ENCODE peak calls at places on chromosomes 5 and 9, in four cellular contexts. H is AG09309, M is astrocyte of the spinal cord, Z is IMR-90. O is an unnamed sample.

GRCh38 chr9:21965401-21965951 is 28.7 kb downstream of the CDKN2A start:
- DNase-seq in H (no peak), M (peak), Z (peak), O (no peak)

GRCh38 chr9:91361294-91362201 is at the start of gene AUH:
- DNase-seq in H (no peak), M (peak), Z (peak), O (peak)

GRCh38 chr9:137299938-137300337 is 2.1 kb downstream of the NRARP start:
- DNase-seq in H (no peak), M (no peak), Z (no peak), O (no peak)

GRCh38 chr9:6356904-6357303 is 28.7 kb downstream of the TPD52L3 start:
- DNase-seq in H (no peak), M (no peak), Z (no peak), O (no peak)

GRCh38 chr9:98880311-98881015 is 63.2 kb upstream of the COL15A1 start:
- DNase-seq in H (no peak), M (no peak), Z (no peak), O (no peak)

GRCh38 chr9:87556821-87557220 is 59.2 kb downstream of the DAPK1 start:
- DNase-seq in H (no peak), M (no peak), Z (no peak), O (no peak)

GRCh38 chr9:85647571-85647970 is 94.2 kb downstream of the AGTPBP1 start:
- DNase-seq in H (no peak), M (no peak), Z (no peak), O (no peak)

GRCh38 chr9:110918316-110919054 is 119.8 kb downstream of the LPAR1 start:
- DNase-seq in H (no peak), M (peak), Z (peak), O (no peak)

GRCh38 chr5:86807046-86807712 is 189.4 kb downstream of the COX7C start:
- DNase-seq in H (no peak), M (no peak), Z (no peak), O (no peak)

GRCh38 chr9:137760426-137760825 is 117.2 kb upstream of the CACNA1B start:
- DNase-seq in H (no peak), M (peak), Z (peak), O (peak)

GRCh38 chr5:133848306-133848924 is 120.0 kb downstream of the C5orf15 start:
- DNase-seq in H (no peak), M (peak), Z (no peak), O (no peak)

GRCh38 chr5:141517321-141517720 is 28.4 kb downstream of the PCDHGC5 start:
- DNase-seq in H (no peak), M (no peak), Z (no peak), O (no peak)

GRCh38 chr9:120043448-120043847 is 536.5 kb downstream of the CDK5RAP2 start:
- DNase-seq in H (no peak), M (no peak), Z (no peak), O (no peak)

GRCh38 chr5:149550608-149551226 is 522 bp downstream of the CSNK1A1 start:
- DNase-seq in H (no peak), M (no peak), Z (no peak), O (no peak)

DNA sequence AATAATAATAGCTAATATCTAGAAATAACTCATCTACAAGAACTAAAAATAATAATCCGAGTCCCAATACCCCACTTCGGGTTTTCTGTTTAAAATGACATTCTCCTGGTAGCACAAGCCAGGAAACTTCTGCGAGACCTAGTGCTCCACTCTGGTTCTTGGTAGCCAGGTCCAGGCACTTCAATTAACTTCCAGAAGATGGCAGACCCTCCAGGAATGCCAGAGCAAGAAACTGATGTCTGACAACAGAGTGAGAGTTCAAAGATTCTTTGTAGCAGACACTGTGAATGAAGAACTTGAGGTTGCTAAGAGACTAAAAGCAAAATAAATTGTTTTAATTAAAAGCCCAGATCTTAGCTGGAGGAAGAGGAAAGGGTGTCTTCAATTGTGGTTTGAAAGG is 1963.3 kb upstream of the CDH9 start:
- DNase-seq in H (no peak), M (no peak), Z (no peak), O (no peak)
- TF ChIP-seq CTCF in H (no peak), M (no peak), Z (no peak), O (no peak)

GRCh38 chr5:172771439-172772111 is 580 bp upstream of the DUSP1 start:
- DNase-seq in H (no peak), M (peak), Z (no peak), O (no peak)

GRCh38 chr5:172770675-172771438 is at the start of gene DUSP1:
- DNase-seq in H (peak), M (peak), Z (peak), O (peak)

GRCh38 chr5:172773481-172774469 is 2.8 kb upstream of the DUSP1 start:
- DNase-seq in H (no peak), M (peak), Z (peak), O (no peak)

GRCh38 chr5:172770374-172770674 is 671 bp downstream of the DUSP1 start:
- DNase-seq in H (no peak), M (peak), Z (no peak), O (no peak)

GRCh38 chr5:172772112-172772906 is 1.3 kb upstream of the DUSP1 start:
- DNase-seq in H (peak), M (peak), Z (peak), O (peak)
- TF ChIP-seq CTCF in H (peak), M (peak), Z (no peak), O (peak)

DNA sequence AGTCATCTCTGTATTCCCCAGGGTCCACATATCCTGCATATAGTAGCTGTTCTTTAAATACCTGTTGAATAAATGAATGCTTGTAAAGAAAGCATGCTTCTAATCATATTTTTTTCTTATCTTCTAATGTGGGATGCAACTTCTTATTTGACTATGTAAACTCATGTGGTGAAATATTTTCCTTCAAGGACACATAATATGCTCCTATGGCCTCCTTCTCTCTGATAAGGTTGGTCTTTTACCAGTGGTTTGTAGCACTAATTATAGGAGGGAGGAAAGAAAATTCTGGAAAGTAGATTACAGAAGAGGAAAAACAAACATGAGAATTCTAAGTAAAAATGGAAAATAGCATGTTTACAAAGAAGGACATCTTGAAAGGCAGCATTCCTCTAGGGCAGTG is 28.6 kb upstream of the C5orf63 start:
- DNase-seq in H (no peak), M (no peak), Z (no peak), O (no peak)
- TF ChIP-seq CTCF in H (no peak), M (no peak), Z (no peak), O (no peak)

GRCh38 chr9:81789751-81790150 is 100.4 kb upstream of the TLE1 start:
- DNase-seq in H (peak), M (peak), Z (peak), O (no peak)

GRCh38 chr9:81791076-81791475 is 101.7 kb upstream of the TLE1 start:
- DNase-seq in H (no peak), M (no peak), Z (no peak), O (no peak)

GRCh38 chr9:81782313-81782712 is 93.0 kb upstream of the TLE1 start:
- DNase-seq in H (no peak), M (no peak), Z (no peak), O (no peak)

GRCh38 chr9:81787747-81788632 is 98.6 kb upstream of the TLE1 start:
- DNase-seq in H (peak), M (peak), Z (peak), O (peak)
- TF ChIP-seq CTCF in H (peak), M (peak), Z (no peak), O (peak)

O was measured in AG09319.